ENCODE peak calls at places on chromosomes 3 and 15, in nine cellular contexts. I is GM23248, R is neural progenitor cell, E is hepatocyte, G is HCT116, A is PC-3, X is OCI-LY7, F is GM23338, T is MM.1S. H is an unnamed sample.

GRCh38 chr3:191328963-191329653 is at the start of gene CCDC50:
- DNase-seq in I (peak), R (peak), E (peak), G (no peak), A (peak), X (peak), F (peak), T (peak), H (peak)

GRCh38 chr3:42552830-42553229 is 28.9 kb downstream of the SEC22C start:
- DNase-seq in I (no peak), R (no peak), E (no peak), G (no peak), A (no peak), X (no peak), F (no peak), T (no peak), H (no peak)

GRCh38 chr15:40722354-40722753 is 27.4 kb downstream of the RAD51 start:
- DNase-seq in I (no peak), R (no peak), E (no peak), G (no peak), A (no peak), X (no peak), F (no peak), T (no peak), H (no peak)

GRCh38 chr3:103393395-103394186 is 958.8 kb downstream of the ZPLD1 start:
- DNase-seq in I (peak), R (no peak), E (no peak), G (no peak), A (no peak), X (no peak), F (no peak), T (no peak), H (no peak)

GRCh38 chr15:52331490-52332240 is 36.1 kb upstream of the MYO5C start:
- DNase-seq in I (peak), R (no peak), E (peak), G (peak), A (peak), X (peak), F (peak), T (peak), H (peak)

GRCh38 chr3:37753428-37753827 is 108.3 kb upstream of the CTDSPL start:
- DNase-seq in I (no peak), R (no peak), E (no peak), G (no peak), A (peak), X (no peak), F (no peak), T (no peak), H (no peak)

GRCh38 chr3:55164876-55165275 is 237.0 kb upstream of the LRTM1 start:
- DNase-seq in I (peak), R (no peak), E (no peak), G (no peak), A (no peak), X (no peak), F (no peak), T (no peak), H (no peak)

GRCh38 chr3:108091498-108092259 is 848 bp upstream of the CD47 start:
- DNase-seq in I (no peak), R (peak), E (peak), G (no peak), A (peak), X (peak), F (peak), T (peak), H (no peak)

GRCh38 chr3:127059032-127059560 is 76.2 kb downstream of the PLXNA1 start:
- DNase-seq in I (peak), R (no peak), E (no peak), G (no peak), A (no peak), X (no peak), F (no peak), T (no peak), H (no peak)

DNA sequence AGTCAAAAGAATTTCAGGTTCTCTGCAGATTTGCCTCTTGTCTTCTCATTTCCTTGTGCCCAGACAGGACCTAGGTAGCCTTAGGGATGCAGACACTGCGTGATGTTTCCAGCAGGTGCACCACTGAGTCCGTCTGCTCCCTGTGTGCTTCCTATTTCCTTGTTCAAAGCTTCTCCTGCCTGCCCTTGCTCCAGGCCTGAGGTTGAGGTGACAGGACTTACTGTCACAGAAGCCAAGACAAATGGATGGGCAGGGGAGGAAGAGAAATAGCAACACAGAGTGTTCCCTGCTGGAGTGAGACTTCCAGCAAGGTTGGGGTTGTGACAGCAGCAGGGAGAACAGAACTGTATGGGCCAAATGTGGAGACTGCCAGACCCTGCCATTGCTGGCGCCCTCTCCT is 199.4 kb downstream of the MYRIP start:
- DNase-seq in I (no peak), R (no peak), E (no peak), G (no peak), A (no peak), X (no peak), F (no peak), T (no peak), H (no peak)
- TF ChIP-seq EZH2phosphoT487 in I (no peak), R (no peak), E (no peak), G (no peak), A (no peak), X (no peak), F (no peak), T (no peak), H (no peak)

GRCh38 chr3:183490653-183491052 is 62.2 kb upstream of the MCF2L2 start:
- DNase-seq in I (peak), R (no peak), E (peak), G (no peak), A (peak), X (no peak), F (peak), T (peak), H (no peak)
- TF ChIP-seq EZH2phosphoT487 in I (no peak), R (no peak), E (no peak), G (no peak), A (no peak), X (no peak), F (no peak), T (no peak), H (no peak)

DNA sequence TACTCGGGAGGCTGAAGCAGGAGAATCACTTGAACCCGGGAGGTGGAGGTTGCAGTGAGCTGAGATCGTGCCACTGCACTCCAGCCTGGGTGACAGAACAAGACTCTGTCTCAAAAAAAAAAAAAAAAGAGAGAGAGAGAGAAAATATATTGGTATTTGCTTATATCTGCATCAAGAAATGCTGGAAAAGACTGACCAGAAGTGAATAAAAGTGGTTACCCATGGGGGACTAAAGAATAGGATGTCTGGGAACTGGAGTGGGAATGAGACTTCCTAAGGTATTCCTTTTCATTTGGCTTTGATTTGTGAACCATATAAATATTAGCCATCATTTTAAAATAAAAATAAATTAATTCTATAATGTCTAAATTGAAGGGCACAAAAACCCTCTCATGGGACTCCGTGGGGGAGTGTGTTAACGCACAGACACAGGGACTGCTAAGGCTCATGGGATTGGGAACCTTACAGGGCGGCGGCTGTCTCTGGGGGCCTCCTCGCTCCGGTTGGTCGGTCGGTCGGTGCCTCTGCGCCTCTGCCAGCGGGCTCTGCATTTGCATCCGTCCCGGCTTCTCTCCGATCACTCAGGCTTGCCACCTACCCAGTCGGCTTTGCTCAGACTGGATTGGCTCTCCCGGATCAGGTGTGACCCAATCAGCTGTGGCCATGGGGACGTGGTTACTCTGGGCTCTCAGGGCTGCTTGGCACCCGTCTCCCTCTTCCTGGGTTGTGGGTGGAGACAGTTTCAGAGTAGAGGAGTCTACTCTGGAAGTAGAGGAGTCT is 12.7 kb upstream of the TSPAN3 start:
- DNase-seq in I (no peak), R (peak), E (peak), G (no peak), A (no peak), X (peak), F (peak), T (no peak), H (peak)
- TF ChIP-seq EZH2phosphoT487 in I (no peak), R (no peak), E (no peak), G (no peak), A (no peak), X (no peak), F (no peak), T (no peak), H (no peak)

GRCh38 chr15:76626611-76627010 is 278.5 kb downstream of the SCAPER start:
- DNase-seq in I (no peak), R (no peak), E (no peak), G (no peak), A (no peak), X (no peak), F (no peak), T (no peak), H (no peak)

DNA sequence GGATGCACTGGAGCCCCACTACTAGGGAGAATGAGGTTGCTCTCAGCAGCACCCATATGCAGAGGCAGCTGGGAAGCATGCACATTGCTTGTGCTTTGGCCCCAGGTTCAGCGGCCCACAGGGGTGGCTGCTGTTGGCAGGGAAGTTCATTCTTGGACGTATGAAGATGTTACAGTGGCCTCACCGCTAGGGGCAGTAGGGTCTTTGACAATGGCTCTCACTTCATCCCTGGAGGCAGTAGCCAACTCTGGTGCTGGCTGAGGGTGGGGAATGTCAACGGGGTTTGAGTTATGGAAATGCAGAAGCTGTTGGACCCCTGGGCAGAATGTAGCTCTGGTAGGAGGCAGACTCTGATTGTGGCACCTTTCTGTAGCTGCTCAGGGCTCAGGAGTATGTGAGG is 279.9 kb downstream of the SCAPER start:
- DNase-seq in I (no peak), R (peak), E (no peak), G (no peak), A (no peak), X (no peak), F (peak), T (no peak), H (no peak)
- TF ChIP-seq EZH2phosphoT487 in I (no peak), R (no peak), E (no peak), G (no peak), A (no peak), X (no peak), F (no peak), T (no peak), H (no peak)

GRCh38 chr3:146024260-146024659 is 136.7 kb downstream of the PLOD2 start:
- DNase-seq in I (no peak), R (no peak), E (no peak), G (no peak), A (no peak), X (no peak), F (no peak), T (no peak), H (no peak)
- TF ChIP-seq EZH2phosphoT487 in I (no peak), R (no peak), E (no peak), G (no peak), A (no peak), X (no peak), F (no peak), T (no peak), H (no peak)

GRCh38 chr15:82749951-82750830 is 40.5 kb upstream of the AP3B2 start:
- DNase-seq in I (peak), R (peak), E (peak), G (peak), A (peak), X (peak), F (peak), T (peak), H (peak)

GRCh38 chr15:82748315-82748714 is 38.6 kb upstream of the AP3B2 start:
- DNase-seq in I (no peak), R (no peak), E (no peak), G (no peak), A (no peak), X (no peak), F (no peak), T (no peak), H (no peak)

GRCh38 chr15:82750831-82751181 is 41.1 kb upstream of the AP3B2 start:
- DNase-seq in I (peak), R (no peak), E (peak), G (no peak), A (no peak), X (peak), F (peak), T (peak), H (peak)
- TF ChIP-seq EZH2phosphoT487 in I (no peak), R (no peak), E (no peak), G (no peak), A (no peak), X (no peak), F (no peak), T (no peak), H (no peak)

GRCh38 chr3:57065588-57065987 is 5.1 kb downstream of the SPATA12 start:
- DNase-seq in I (peak), R (no peak), E (no peak), G (peak), A (peak), X (peak), F (no peak), T (no peak), H (no peak)

GRCh38 chr3:57066471-57066870 is 6.0 kb downstream of the SPATA12 start:
- DNase-seq in I (no peak), R (no peak), E (no peak), G (no peak), A (no peak), X (no peak), F (no peak), T (no peak), H (no peak)

GRCh38 chr3:57064615-57065014 is 4.2 kb downstream of the SPATA12 start:
- DNase-seq in I (no peak), R (no peak), E (no peak), G (no peak), A (no peak), X (no peak), F (no peak), T (no peak), H (no peak)

GRCh38 chr3:57069471-57070010 is 9.1 kb downstream of the SPATA12 start:
- DNase-seq in I (no peak), R (no peak), E (no peak), G (no peak), A (no peak), X (peak), F (no peak), T (no peak), H (no peak)

DNA sequence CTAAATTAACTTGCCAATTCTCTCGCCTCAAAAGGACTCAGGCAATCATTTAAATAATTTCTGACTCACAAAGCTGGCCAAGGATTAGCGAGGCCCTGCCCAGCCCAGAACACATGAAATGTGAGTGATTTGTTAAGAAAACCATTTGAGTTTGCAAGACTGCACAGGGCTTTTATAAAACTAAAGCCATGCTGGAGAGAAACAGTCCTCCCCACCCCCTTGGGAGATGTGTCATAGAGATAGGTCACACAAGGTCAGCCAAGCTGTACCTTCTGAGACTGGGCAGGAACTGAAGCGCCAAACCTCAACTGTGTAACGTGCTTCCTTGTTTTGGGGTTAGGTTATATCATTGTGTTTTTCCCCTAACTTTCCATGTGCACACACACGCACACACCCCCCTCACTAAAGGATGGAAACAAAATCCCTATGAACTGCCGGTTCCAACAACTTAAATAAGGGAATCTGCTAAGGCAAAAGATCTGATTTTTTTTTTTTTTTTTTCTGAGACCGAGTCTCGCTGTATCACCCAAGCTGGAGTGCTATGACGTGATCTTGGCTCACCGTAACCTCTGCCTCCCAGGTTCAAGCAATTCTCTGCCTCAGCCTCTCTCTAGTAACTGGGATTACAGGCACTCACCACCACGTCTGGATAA is 8.1 kb downstream of the SPATA12 start:
- DNase-seq in I (peak), R (peak), E (peak), G (peak), A (peak), X (peak), F (no peak), T (no peak), H (no peak)
- TF ChIP-seq EZH2phosphoT487 in I (no peak), R (no peak), E (no peak), G (no peak), A (no peak), X (no peak), F (no peak), T (no peak), H (no peak)

DNA sequence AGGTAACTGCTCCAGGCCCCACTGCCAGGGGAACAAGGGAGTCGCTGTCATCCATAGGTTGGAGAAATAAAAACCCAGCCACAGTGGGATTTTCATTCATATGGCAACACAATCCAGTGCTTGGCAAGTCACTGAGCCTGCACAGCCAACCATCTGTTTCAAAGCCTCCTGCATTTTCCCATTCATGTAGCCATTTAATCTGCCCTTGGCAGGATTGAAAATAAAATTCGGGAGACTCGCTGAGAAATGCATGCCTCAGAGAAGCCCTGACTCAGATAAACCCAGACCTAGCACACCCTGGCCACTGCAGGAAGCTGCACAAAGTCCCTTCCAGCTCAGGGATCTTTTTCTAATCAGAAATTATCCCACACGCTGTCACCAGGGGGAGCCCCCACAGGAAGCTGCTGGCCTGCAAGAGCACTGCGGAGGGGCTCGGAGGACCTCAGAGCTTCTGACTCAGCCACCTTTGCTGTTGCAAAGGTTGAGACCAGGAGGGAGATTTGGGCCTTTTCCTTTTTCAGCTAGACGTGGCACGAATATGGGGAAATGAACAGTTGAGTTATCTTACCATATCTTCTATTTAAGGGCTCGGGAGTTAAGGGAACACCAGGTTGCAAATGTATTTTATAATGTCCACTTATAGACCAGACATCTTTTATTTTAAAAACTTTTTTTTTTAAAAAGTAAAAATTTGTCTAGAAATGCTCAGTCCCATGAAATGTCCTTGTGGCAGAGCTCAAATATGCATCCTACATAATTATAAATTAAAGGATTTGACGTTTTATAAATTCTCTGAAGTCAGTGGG is 103.4 kb upstream of the VEPH1 start:
- DNase-seq in I (peak), R (peak), E (peak), G (peak), A (peak), X (peak), F (peak), T (peak), H (peak)
- TF ChIP-seq EZH2phosphoT487 in I (no peak), R (no peak), E (no peak), G (no peak), A (no peak), X (no peak), F (no peak), T (no peak), H (no peak)

GRCh38 chr3:140896997-140897396 is 44.6 kb upstream of the SLC25A36 start:
- DNase-seq in I (peak), R (no peak), E (no peak), G (no peak), A (no peak), X (no peak), F (no peak), T (no peak), H (no peak)

GRCh38 chr3:140903196-140903595 is 38.4 kb upstream of the SLC25A36 start:
- DNase-seq in I (peak), R (no peak), E (no peak), G (no peak), A (peak), X (no peak), F (no peak), T (no peak), H (no peak)

GRCh38 chr3:140902791-140903190 is 38.8 kb upstream of the SLC25A36 start:
- DNase-seq in I (no peak), R (no peak), E (no peak), G (no peak), A (no peak), X (no peak), F (no peak), T (no peak), H (no peak)

GRCh38 chr3:140899363-140899762 is 42.3 kb upstream of the SLC25A36 start:
- DNase-seq in I (no peak), R (no peak), E (no peak), G (no peak), A (no peak), X (no peak), F (no peak), T (no peak), H (no peak)

GRCh38 chr3:140898340-140899180 is 43.1 kb upstream of the SLC25A36 start:
- DNase-seq in I (peak), R (peak), E (peak), G (peak), A (peak), X (peak), F (peak), T (peak), H (peak)
- TF ChIP-seq EZH2phosphoT487 in I (no peak), R (no peak), E (no peak), G (no peak), A (no peak), X (no peak), F (no peak), T (no peak), H (no peak)